ENCODE peak calls at places on chromosomes 16 and 17, in six cellular contexts. K, H, F, S, B and E are unnamed samples.

GRCh38 chr16:23502466-23502865 is 7.8 kb downstream of the GGA2 start:
- DNase-seq in K (no peak), H (no peak), F (no peak), S (no peak), B (no peak), E (no peak)

GRCh38 chr17:15891348-15891747 is 53.6 kb upstream of the ADORA2B start:
- DNase-seq in K (no peak), H (no peak), F (no peak), S (no peak), B (no peak), E (no peak)

GRCh38 chr17:1039511-1040215 is 42.7 kb downstream of the TIMM22 start:
- DNase-seq in K (peak; percentile 49), H (no peak), F (no peak), S (no peak), B (no peak), E (no peak)

GRCh38 chr17:7041607-7042506 is 2.0 kb downstream of the SLC16A11 start:
- DNase-seq in K (no peak), H (no peak), F (peak; percentile 1), S (no peak), B (no peak), E (peak; percentile 70)

GRCh38 chr17:58333396-58334207 is 5.0 kb upstream of the TSPOAP1 start:
- DNase-seq in K (no peak), H (no peak), F (no peak), S (no peak), B (peak; percentile 46), E (peak; percentile 69)

GRCh38 chr17:75504347-75505151 is 10.8 kb downstream of the CASKIN2 start:
- DNase-seq in K (no peak), H (peak; percentile 55), F (peak; percentile 27), S (no peak), B (peak; percentile 63), E (peak; percentile 49)

GRCh38 chr17:74631468-74632195 is 8.1 kb upstream of the CD300E start:
- DNase-seq in K (no peak), H (no peak), F (peak; percentile 7), S (peak; percentile 7), B (no peak), E (no peak)

GRCh38 chr17:82204831-82205719 is 7.6 kb downstream of the CCDC57 start:
- DNase-seq in K (no peak), H (peak; percentile 88), F (peak; percentile 75), S (peak; percentile 78), B (peak; percentile 79), E (peak; percentile 80)

GRCh38 chr17:79915850-79916430 is 76.7 kb upstream of the CBX4 start:
- DNase-seq in K (no peak), H (peak; percentile 67), F (peak; percentile 56), S (peak; percentile 41), B (peak; percentile 51), E (peak; percentile 44)